ENCODE peak calls at places on chromosomes 3 and 15, in eight cellular contexts. L, D, E, G, S, U, Y and C are unnamed samples.

GRCh38 chr15:100690032-100690785 is 87.8 kb downstream of the ASB7 start:
- DNase-seq in L (no peak), D (no peak), E (no peak), G (no peak), S (no peak), U (no peak), Y (no peak), C (no peak)

GRCh38 chr3:4979401-4980228 is at the start of gene BHLHE40:
- DNase-seq in L (peak), D (no peak), E (no peak), G (no peak), S (peak), U (no peak), Y (peak), C (no peak)

GRCh38 chr3:149628957-149629670 is 28.7 kb downstream of the WWTR1 start:
- DNase-seq in L (no peak), D (no peak), E (no peak), G (no peak), S (no peak), U (no peak), Y (no peak), C (no peak)

GRCh38 chr15:52518972-52519371 is 9.7 kb downstream of the MYO5A start:
- DNase-seq in L (no peak), D (peak), E (no peak), G (no peak), S (no peak), U (no peak), Y (no peak), C (no peak)

GRCh38 chr3:15933439-15934144 is 135.8 kb upstream of the ANKRD28 start:
- DNase-seq in L (no peak), D (no peak), E (no peak), G (no peak), S (no peak), U (no peak), Y (no peak), C (no peak)

GRCh38 chr3:71789922-71790321 is 5.0 kb upstream of the PROK2 start:
- DNase-seq in L (no peak), D (no peak), E (no peak), G (no peak), S (no peak), U (no peak), Y (no peak), C (no peak)

GRCh38 chr15:76996526-76997401 is 1.8 kb downstream of the PSTPIP1 start:
- DNase-seq in L (no peak), D (no peak), E (no peak), G (no peak), S (no peak), U (no peak), Y (peak), C (no peak)

GRCh38 chr3:184349563-184350470 is 11.6 kb downstream of the CLCN2 start:
- DNase-seq in L (no peak), D (no peak), E (no peak), G (no peak), S (no peak), U (no peak), Y (no peak), C (no peak)

GRCh38 chr15:79265167-79265566 is 17.4 kb upstream of the ANKRD34C start:
- DNase-seq in L (peak), D (no peak), E (peak), G (no peak), S (no peak), U (no peak), Y (no peak), C (no peak)

GRCh38 chr15:74620636-74621545 is 5.3 kb downstream of the CLK3 start:
- DNase-seq in L (peak), D (peak), E (peak), G (peak), S (peak), U (peak), Y (peak), C (no peak)
- TF ChIP-seq POLR2AphosphoS5 in L (no peak), D (no peak), E (no peak), G (no peak), S (no peak), U (no peak), Y (peak), C (no peak)

GRCh38 chr3:8765528-8765927 is 3.9 kb downstream of the OXTR start:
- DNase-seq in L (no peak), D (no peak), E (no peak), G (no peak), S (no peak), U (no peak), Y (no peak), C (no peak)

GRCh38 chr3:8766148-8766547 is 3.3 kb downstream of the OXTR start:
- DNase-seq in L (no peak), D (no peak), E (no peak), G (no peak), S (no peak), U (no peak), Y (no peak), C (no peak)

GRCh38 chr3:8767667-8768363 is 1.6 kb downstream of the OXTR start:
- DNase-seq in L (peak), D (no peak), E (no peak), G (no peak), S (peak), U (peak), Y (no peak), C (no peak)

GRCh38 chr3:8768364-8769087 is 887 bp downstream of the OXTR start:
- DNase-seq in L (peak), D (no peak), E (no peak), G (no peak), S (no peak), U (no peak), Y (no peak), C (no peak)

DNA sequence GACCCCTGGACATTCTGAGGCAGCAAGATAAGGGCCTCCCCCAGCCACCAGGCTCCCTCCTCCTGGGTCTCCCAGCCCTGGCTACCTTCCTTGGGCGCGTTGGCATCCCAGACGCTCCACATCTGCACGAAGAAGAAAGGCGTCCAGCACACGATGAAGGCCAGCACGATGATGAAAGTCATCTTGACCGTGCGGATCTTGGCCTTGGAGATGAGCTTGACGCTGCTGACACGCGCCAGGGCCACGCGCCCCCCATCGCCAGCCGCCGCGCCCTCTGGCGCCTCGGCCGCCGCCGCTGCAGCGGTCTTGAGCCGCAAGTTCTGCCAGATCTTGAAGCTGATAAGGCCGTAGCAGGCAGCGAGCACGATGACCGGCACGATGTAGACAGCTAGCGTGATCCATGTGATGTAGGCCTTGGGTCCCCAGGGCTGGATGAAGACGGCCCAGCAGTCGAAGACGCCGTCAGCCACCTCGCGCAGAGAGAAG is 2.2 kb downstream of the OXTR start:
- DNase-seq in L (no peak), D (no peak), E (no peak), G (no peak), S (no peak), U (no peak), Y (no peak), C (no peak)
- H3K4me3 ChIP-seq in L (peak), D (no peak), E (no peak), G (no peak), S (no peak), U (no peak), Y (no peak), C (no peak)

DNA sequence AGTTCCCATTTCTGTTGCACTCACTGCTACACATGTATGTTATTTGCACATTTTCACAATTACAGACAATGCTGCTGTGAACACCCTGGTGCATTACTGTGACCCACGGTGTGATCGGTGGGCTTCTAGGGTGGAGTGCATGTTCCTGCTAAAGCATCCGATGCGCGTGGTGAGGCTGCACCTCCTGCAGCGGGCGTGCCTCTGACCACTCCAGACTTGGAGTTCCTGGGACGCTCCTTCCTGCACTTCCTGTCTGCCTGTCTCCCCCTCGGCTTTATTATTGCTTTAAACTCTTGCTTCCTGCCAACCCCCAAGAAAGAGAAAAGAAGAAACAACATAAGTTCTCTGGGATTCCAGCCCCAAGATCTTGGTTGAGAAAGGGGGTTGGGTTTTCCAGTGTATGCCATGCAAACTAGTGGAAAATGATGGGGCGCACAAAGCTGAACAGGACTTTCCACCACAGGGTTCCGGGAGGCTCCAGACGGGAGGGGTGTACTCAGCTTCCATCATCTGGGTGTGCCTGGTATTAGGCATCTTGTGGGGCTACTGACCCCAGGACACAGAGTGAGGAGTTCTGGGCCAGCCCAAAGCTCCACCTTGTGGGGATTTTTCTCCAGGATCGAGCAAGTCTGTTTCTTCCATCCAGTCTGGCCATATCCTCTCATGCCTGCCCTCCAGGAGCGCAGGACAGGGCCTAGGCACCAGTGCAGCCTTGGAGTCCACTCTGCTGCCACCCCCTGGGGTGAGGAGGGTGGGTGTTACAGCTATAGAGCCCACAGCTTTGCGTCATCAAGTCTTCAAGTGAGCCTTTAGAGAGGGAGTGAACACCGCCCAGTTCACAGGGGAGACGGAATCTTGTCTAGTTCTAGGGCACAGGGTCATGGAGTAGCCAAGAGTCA is 11.2 kb downstream of the RPL32 start:
- DNase-seq in L (peak), D (no peak), E (no peak), G (no peak), S (no peak), U (no peak), Y (peak), C (no peak)
- H3K27ac ChIP-seq in L (peak), D (no peak), E (peak), G (no peak), S (no peak), U (no peak), Y (no peak), C (no peak)

DNA sequence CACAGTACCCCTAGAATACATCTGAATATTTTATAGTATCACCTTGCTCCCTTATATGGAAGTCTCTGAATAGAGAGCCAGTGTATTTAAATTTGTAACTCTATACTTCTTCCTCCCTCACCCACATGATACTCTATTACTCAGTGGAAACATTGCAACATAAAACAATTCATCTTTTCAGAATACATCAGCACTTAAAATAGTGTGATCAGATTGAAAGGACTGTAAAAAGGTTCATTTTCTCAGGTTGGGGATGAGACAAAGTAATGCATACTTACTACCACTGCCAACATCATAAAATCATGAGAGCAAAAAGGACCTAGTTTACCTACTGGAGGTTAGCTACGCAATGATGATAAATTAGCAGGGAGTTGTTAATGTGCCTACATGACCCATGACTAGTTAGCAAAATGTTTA is 13.8 kb upstream of the THRB start:
- DNase-seq in L (no peak), D (no peak), E (no peak), G (no peak), S (no peak), U (no peak), Y (no peak), C (no peak)
- TF ChIP-seq POLR2AphosphoS5 in L (no peak), D (no peak), E (no peak), G (no peak), S (no peak), U (no peak), Y (no peak), C (no peak)